ENCODE peak calls at places on chromosomes 3 and 15, in ten cellular contexts. W, D, B, Q, A, Y, U, O, F and I are unnamed samples.

GRCh38 chr3:47456984-47457383 is 18.8 kb downstream of the SCAP start:
- DNase-seq in W (no peak), B (no peak), O (no peak), D (no peak), A (no peak), U (no peak), Y (no peak), Q (no peak), F (no peak), I (no peak)

GRCh38 chr3:105284876-105285275 is 81.8 kb upstream of the ALCAM start:
- DNase-seq in A (no peak), F (no peak), Y (no peak), W (no peak), Q (no peak), D (no peak), B (no peak), O (no peak), U (no peak), I (no peak)

GRCh38 chr15:75718326-75718725 is 5.7 kb upstream of the CSPG4 start:
- DNase-seq in O (peak; percentile 59), D (no peak), U (no peak), W (no peak), F (no peak), Y (peak; percentile 73), Q (peak; percentile 89), B (no peak), A (no peak), I (no peak)

GRCh38 chr3:57127849-57128566 is 37.1 kb downstream of the IL17RD start:
- DNase-seq in O (peak; percentile 11), F (peak; percentile 55), B (no peak), U (no peak), Q (no peak), W (no peak), A (no peak), Y (peak; percentile 77), D (no peak), I (peak; percentile 67)

GRCh38 chr3:177835917-177836316 is 638.6 kb upstream of the TBL1XR1 start:
- DNase-seq in F (no peak), O (peak; percentile 99), Q (peak; percentile 74), A (no peak), B (no peak), U (peak; percentile 83), Y (no peak), D (no peak), W (no peak), I (no peak)

GRCh38 chr3:113035387-113035982 is 44.7 kb downstream of the GTPBP8 start:
- DNase-seq in B (no peak), Q (peak; percentile 19), D (no peak), Y (peak; percentile 24), F (no peak), U (no peak), W (no peak), A (peak; percentile 77), O (peak; percentile 75), I (peak; percentile 61)

GRCh38 chr3:145704020-145704419 is 457.0 kb downstream of the PLOD2 start:
- DNase-seq in U (no peak), Y (no peak), O (peak; percentile 27), B (no peak), A (no peak), F (no peak), D (no peak), Q (peak; percentile 63), W (no peak), I (no peak)

GRCh38 chr15:31476866-31477265 is 150.2 kb downstream of the KLF13 start:
- DNase-seq in W (no peak), F (no peak), D (no peak), O (no peak), B (no peak), Y (peak; percentile 9), Q (no peak), A (peak; percentile 36), U (no peak), I (no peak)

GRCh38 chr15:45037936-45038335 is 14.9 kb downstream of the SORD start:
- DNase-seq in W (no peak), U (no peak), Q (no peak), Y (no peak), A (no peak), B (no peak), D (no peak), O (no peak), F (no peak), I (no peak)

GRCh38 chr3:71542548-71543370 is 40.8 kb downstream of the FOXP1 start:
- DNase-seq in B (no peak), Y (peak; percentile 88), D (no peak), O (peak; percentile 94), F (peak; percentile 61), A (no peak), W (peak; percentile 52), U (peak; percentile 83), Q (peak; percentile 86), I (peak; percentile 43)

GRCh38 chr3:100335137-100335833 is 728 bp downstream of the NIT2 start:
- DNase-seq in B (no peak), D (no peak), F (no peak), Q (peak; percentile 24), O (peak; percentile 28), Y (no peak), U (no peak), A (peak; percentile 67), W (peak; percentile 46), I (peak; percentile 60)

GRCh38 chr3:38836561-38836960 is 20.5 kb upstream of the SCN10A start:
- DNase-seq in O (no peak), B (no peak), Y (no peak), D (no peak), Q (no peak), W (no peak), A (no peak), U (no peak), F (no peak), I (peak; percentile 71)